ENCODE peak calls at places on chromosomes 2 and 18, in four cellular contexts. One of them, this sample, is unnamed.

GRCh38 chr2:10439971-10440370 is 8.2 kb downstream of the ODC1 start:
- DNase-seq in HepG2: no peak
- DNase-seq in K562: peak; percentile 26
- DNase-seq in GM12878: no peak
- DNase-seq in this sample: no peak

GRCh38 chr2:170214309-170214902 is 36.5 kb downstream of the MYO3B start:
- DNase-seq in K562: no peak
- DNase-seq in HepG2: no peak
- DNase-seq in GM12878: peak; percentile 82
- DNase-seq in this sample: peak; percentile 34

GRCh38 chr2:152242787-152243472 is 67.4 kb upstream of the STAM2 start:
- DNase-seq in HepG2: peak; percentile 70
- DNase-seq in GM12878: no peak
- DNase-seq in K562: no peak
- DNase-seq in this sample: no peak

GRCh38 chr18:75337348-75337747 is 90.2 kb downstream of the SMIM21 start:
- DNase-seq in HepG2: no peak
- DNase-seq in K562: no peak
- DNase-seq in GM12878: no peak
- DNase-seq in this sample: no peak

GRCh38 chr2:24304098-24304497 is 56.2 kb downstream of the ITSN2 start:
- DNase-seq in GM12878: no peak
- DNase-seq in K562: no peak
- DNase-seq in HepG2: peak; percentile 38
- DNase-seq in this sample: no peak

GRCh38 chr2:119579457-119580295 is 35.4 kb downstream of the CFAP221 start:
- DNase-seq in HepG2: peak; percentile 28
- DNase-seq in GM12878: no peak
- DNase-seq in K562: no peak
- DNase-seq in this sample: no peak

GRCh38 chr18:3400567-3401296 is 49.2 kb upstream of the TGIF1 start:
- DNase-seq in GM12878: no peak
- DNase-seq in K562: no peak
- DNase-seq in HepG2: no peak
- DNase-seq in this sample: no peak

GRCh38 chr2:14199040-14199439 is 433.5 kb upstream of the LRATD1 start:
- DNase-seq in HepG2: no peak
- DNase-seq in K562: no peak
- DNase-seq in GM12878: no peak
- DNase-seq in this sample: no peak

GRCh38 chr2:60976271-60976670 is 41.2 kb upstream of the PEX13 start:
- DNase-seq in GM12878: no peak
- DNase-seq in HepG2: no peak
- DNase-seq in K562: no peak
- DNase-seq in this sample: no peak

GRCh38 chr2:216698895-216699294 is 3.5 kb upstream of the IGFBP5 start:
- DNase-seq in K562: peak; percentile 31
- DNase-seq in GM12878: no peak
- DNase-seq in HepG2: peak; percentile 61
- DNase-seq in this sample: no peak

GRCh38 chr2:23757686-23758433 is 169.1 kb downstream of the ATAD2B start:
- DNase-seq in GM12878: no peak
- DNase-seq in HepG2: peak; percentile 43
- DNase-seq in K562: peak; percentile 31
- DNase-seq in this sample: no peak

GRCh38 chr18:12825230-12825629 is 58.8 kb downstream of the PTPN2 start:
- DNase-seq in HepG2: no peak
- DNase-seq in GM12878: no peak
- DNase-seq in K562: no peak
- DNase-seq in this sample: no peak

GRCh38 chr2:158191076-158191566 is 89.4 kb downstream of the UPP2 start:
- DNase-seq in K562: no peak
- DNase-seq in HepG2: peak; percentile 95
- DNase-seq in GM12878: peak; percentile 48
- DNase-seq in this sample: no peak

GRCh38 chr2:54845514-54845913 is 122.1 kb downstream of the EML6 start:
- DNase-seq in HepG2: no peak
- DNase-seq in GM12878: peak; percentile 5
- DNase-seq in K562: no peak
- DNase-seq in this sample: no peak

GRCh38 chr2:112165296-112165695 is 27.1 kb downstream of the FBLN7 start:
- DNase-seq in HepG2: no peak
- DNase-seq in K562: no peak
- DNase-seq in GM12878: no peak
- DNase-seq in this sample: no peak

GRCh38 chr2:236753611-236754010 is 184.0 kb downstream of the ACKR3 start:
- DNase-seq in GM12878: no peak
- DNase-seq in HepG2: no peak
- DNase-seq in K562: no peak
- DNase-seq in this sample: no peak

GRCh38 chr18:79222790-79223189 is 153.6 kb downstream of the ATP9B start:
- DNase-seq in K562: no peak
- DNase-seq in GM12878: no peak
- DNase-seq in HepG2: no peak
- DNase-seq in this sample: no peak

GRCh38 chr2:145909781-145910180 is 1389.9 kb upstream of the ZEB2 start:
- DNase-seq in GM12878: no peak
- DNase-seq in K562: no peak
- DNase-seq in HepG2: peak; percentile 21
- DNase-seq in this sample: no peak

GRCh38 chr18:58447342-58448190 is 181.3 kb downstream of the ALPK2 start:
- DNase-seq in GM12878: no peak
- DNase-seq in K562: no peak
- DNase-seq in HepG2: no peak
- DNase-seq in this sample: peak; percentile 22

GRCh38 chr2:237465515-237466227 is 21.4 kb upstream of the MLPH start:
- DNase-seq in K562: no peak
- DNase-seq in GM12878: no peak
- DNase-seq in HepG2: no peak
- DNase-seq in this sample: no peak

GRCh38 chr18:8769509-8769908 is 64.2 kb downstream of the MTCL1 start:
- DNase-seq in GM12878: no peak
- DNase-seq in K562: no peak
- DNase-seq in HepG2: no peak
- DNase-seq in this sample: no peak

GRCh38 chr2:234099266-234099665 is 48.8 kb downstream of the SPP2 start:
- DNase-seq in GM12878: no peak
- DNase-seq in HepG2: no peak
- DNase-seq in K562: no peak
- DNase-seq in this sample: no peak

GRCh38 chr2:178761759-178762371 is 45.4 kb downstream of the TTN start:
- DNase-seq in HepG2: peak; percentile 60
- DNase-seq in GM12878: peak; percentile 12
- DNase-seq in K562: peak; percentile 46
- DNase-seq in this sample: peak; percentile 22

GRCh38 chr2:234001380-234001993 is 49.0 kb upstream of the SPP2 start:
- DNase-seq in K562: no peak
- DNase-seq in GM12878: no peak
- DNase-seq in HepG2: no peak
- DNase-seq in this sample: no peak

GRCh38 chr18:42635378-42636048 is 480.0 kb downstream of the RIT2 start:
- DNase-seq in GM12878: no peak
- DNase-seq in K562: no peak
- DNase-seq in HepG2: no peak
- DNase-seq in this sample: peak; percentile 13

GRCh38 chr2:138787053-138787666 is 7.0 kb upstream of the NXPH2 start:
- DNase-seq in HepG2: peak; percentile 44
- DNase-seq in K562: no peak
- DNase-seq in GM12878: no peak
- DNase-seq in this sample: no peak

GRCh38 chr2:217942731-217943335 is 60.0 kb downstream of the TNS1 start:
- DNase-seq in K562: no peak
- DNase-seq in GM12878: no peak
- DNase-seq in HepG2: peak; percentile 15
- DNase-seq in this sample: no peak

GRCh38 chr2:95043300-95043786 is 17.8 kb downstream of the MAL start:
- DNase-seq in GM12878: peak; percentile 75
- DNase-seq in HepG2: no peak
- DNase-seq in K562: no peak
- DNase-seq in this sample: no peak

GRCh38 chr2:88596141-88596830 is 31.0 kb downstream of the EIF2AK3 start:
- DNase-seq in K562: no peak
- DNase-seq in GM12878: no peak
- DNase-seq in HepG2: no peak
- DNase-seq in this sample: no peak

GRCh38 chr2:132466428-132467028 is 49.9 kb downstream of the GPR39 start:
- DNase-seq in GM12878: no peak
- DNase-seq in HepG2: no peak
- DNase-seq in K562: no peak
- DNase-seq in this sample: no peak

GRCh38 chr2:158134655-158135054 is 33.0 kb downstream of the UPP2 start:
- DNase-seq in K562: no peak
- DNase-seq in GM12878: no peak
- DNase-seq in HepG2: peak; percentile 83
- DNase-seq in this sample: no peak

GRCh38 chr18:32346667-32347066 is 124.0 kb downstream of the GAREM1 start:
- DNase-seq in GM12878: no peak
- DNase-seq in K562: no peak
- DNase-seq in HepG2: no peak
- DNase-seq in this sample: no peak

GRCh38 chr2:64860321-64860751 is 128.9 kb upstream of the SLC1A4 start:
- DNase-seq in GM12878: no peak
- DNase-seq in K562: no peak
- DNase-seq in HepG2: no peak
- DNase-seq in this sample: no peak

GRCh38 chr2:64860936-64861335 is 128.3 kb upstream of the SLC1A4 start:
- DNase-seq in GM12878: no peak
- DNase-seq in K562: no peak
- DNase-seq in HepG2: no peak
- DNase-seq in this sample: no peak

GRCh38 chr2:64858541-64859031 is 130.6 kb upstream of the SLC1A4 start:
- DNase-seq in HepG2: no peak
- DNase-seq in K562: no peak
- DNase-seq in GM12878: no peak
- DNase-seq in this sample: no peak

GRCh38 chr2:64857581-64858471 is 131.4 kb upstream of the SLC1A4 start:
- DNase-seq in K562: no peak
- DNase-seq in GM12878: no peak
- DNase-seq in HepG2: no peak
- DNase-seq in this sample: no peak

GRCh38 chr2:64859208-64860161 is 129.7 kb upstream of the SLC1A4 start:
- DNase-seq in GM12878: no peak
- DNase-seq in K562: peak; percentile 92
- DNase-seq in HepG2: no peak
- DNase-seq in this sample: peak; percentile 72
- TF ChIP-seq ETV6 in GM12878: no peak
- TF ChIP-seq ETV6 in K562: no peak
- TF ChIP-seq ETV6 in HepG2: peak; percentile 30
- TF ChIP-seq ETV6 in this sample: no peak

DNA sequence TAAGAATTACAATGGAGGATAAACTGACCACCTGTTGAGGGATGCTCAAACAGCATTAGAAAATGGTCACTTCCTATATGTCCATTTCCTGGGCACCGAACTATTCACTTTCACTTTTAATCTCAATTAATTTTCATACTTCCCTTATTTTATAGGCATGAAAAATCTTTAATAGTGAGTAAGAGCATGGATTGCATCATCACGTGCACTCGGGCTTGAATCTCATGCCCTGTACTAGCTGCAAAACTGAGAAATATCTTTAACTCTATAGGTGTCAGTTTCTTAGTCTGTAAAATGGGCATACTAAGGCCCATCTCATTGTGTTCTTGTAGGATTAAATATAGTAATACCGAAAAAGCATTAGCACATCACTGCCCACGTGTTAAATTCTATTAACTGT is 183.9 kb upstream of the FIGN start:
- DNase-seq in K562: no peak
- DNase-seq in HepG2: no peak
- DNase-seq in GM12878: no peak
- DNase-seq in this sample: no peak
- TF ChIP-seq USF2 in K562: no peak
- TF ChIP-seq USF2 in HepG2: no peak
- TF ChIP-seq USF2 in GM12878: no peak
- TF ChIP-seq USF2 in this sample: no peak

GRCh38 chr2:31339696-31340095 is 74.8 kb downstream of the XDH start:
- DNase-seq in GM12878: no peak
- DNase-seq in HepG2: no peak
- DNase-seq in K562: no peak
- DNase-seq in this sample: no peak

GRCh38 chr2:31334311-31335026 is 80.1 kb downstream of the XDH start:
- DNase-seq in K562: no peak
- DNase-seq in GM12878: no peak
- DNase-seq in HepG2: no peak
- DNase-seq in this sample: no peak

GRCh38 chr2:31335921-31336570 is 78.5 kb downstream of the XDH start:
- DNase-seq in GM12878: no peak
- DNase-seq in K562: no peak
- DNase-seq in HepG2: no peak
- DNase-seq in this sample: no peak

GRCh38 chr2:31337197-31337596 is 77.3 kb downstream of the XDH start:
- DNase-seq in HepG2: no peak
- DNase-seq in K562: no peak
- DNase-seq in GM12878: no peak
- DNase-seq in this sample: no peak

GRCh38 chr2:31337860-31338259 is 76.7 kb downstream of the XDH start:
- DNase-seq in K562: no peak
- DNase-seq in GM12878: no peak
- DNase-seq in HepG2: no peak
- DNase-seq in this sample: no peak
- TF ChIP-seq ATF2 in K562: no peak
- TF ChIP-seq ATF2 in GM12878: no peak
- TF ChIP-seq ATF2 in HepG2: no peak
- TF ChIP-seq ATF2 in this sample: no peak

DNA sequence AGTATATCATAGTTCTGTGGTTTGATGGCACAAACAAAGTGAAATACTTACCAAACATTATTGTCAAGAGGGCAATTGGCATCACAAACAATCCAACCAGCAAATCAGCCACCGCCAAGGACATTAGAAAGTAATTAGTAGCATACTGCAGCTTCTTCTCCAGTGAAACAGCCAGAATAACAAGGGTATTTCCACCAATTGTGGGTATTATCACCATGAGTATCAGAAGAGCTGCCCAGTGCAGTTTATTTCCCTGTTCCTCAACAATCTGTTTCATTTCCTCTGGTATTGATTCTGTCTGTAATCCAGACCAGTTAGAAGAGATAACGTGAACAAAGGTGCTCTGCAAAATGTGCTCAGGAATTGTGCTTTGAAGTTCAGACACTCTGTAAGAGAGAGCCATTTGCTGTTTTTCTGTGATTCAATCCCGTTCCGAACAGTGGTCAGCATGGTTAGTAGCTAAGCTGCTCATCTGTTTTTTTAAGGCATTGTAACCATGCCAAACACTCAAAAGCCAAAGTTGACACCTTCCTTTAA is 1.4 kb downstream of the HTR2B start:
- DNase-seq in HepG2: peak; percentile 37
- DNase-seq in GM12878: peak; percentile 16
- DNase-seq in K562: no peak
- DNase-seq in this sample: no peak
- TF ChIP-seq ETV6 in HepG2: no peak
- TF ChIP-seq ETV6 in GM12878: no peak
- TF ChIP-seq ETV6 in K562: no peak
- TF ChIP-seq ETV6 in this sample: no peak